ENCODE peak calls at places on chromosomes 13 and 19, in four cellular contexts. One of them, this sample, is unnamed. For H3K4me1, the result is how much of the 10 kb centered on the place peaks cover.

GRCh38 chr19:2064395-2064787 is 13.3 kb upstream of the MKNK2 start:
- DNase-seq in A673: no peak
- DNase-seq in lower lobe of right lung: no peak
- DNase-seq in ascending aorta: no peak
- DNase-seq in this sample: no peak

GRCh38 chr13:37595162-37595561 is 3.4 kb downstream of the POSTN start:
- DNase-seq in ascending aorta: no peak
- DNase-seq in lower lobe of right lung: no peak
- DNase-seq in A673: no peak
- DNase-seq in this sample: no peak

GRCh38 chr13:74062933-74063332 is 71.3 kb downstream of the KLF12 start:
- DNase-seq in lower lobe of right lung: no peak
- DNase-seq in A673: no peak
- DNase-seq in ascending aorta: peak
- DNase-seq in this sample: no peak

GRCh38 chr19:15885919-15886318 is 12.0 kb downstream of the CYP4F2 start:
- DNase-seq in lower lobe of right lung: no peak
- DNase-seq in A673: no peak
- DNase-seq in ascending aorta: no peak
- DNase-seq in this sample: no peak

GRCh38 chr13:53466576-53466975 is 438.0 kb downstream of the OLFM4 start:
- DNase-seq in lower lobe of right lung: no peak
- DNase-seq in ascending aorta: no peak
- DNase-seq in A673: no peak
- DNase-seq in this sample: no peak

GRCh38 chr13:68304287-68304893 is 1074.3 kb upstream of the PCDH9 start:
- DNase-seq in A673: peak
- DNase-seq in lower lobe of right lung: no peak
- DNase-seq in ascending aorta: no peak
- DNase-seq in this sample: peak

GRCh38 chr19:17685451-17686026 is 2.6 kb downstream of the UNC13A start:
- DNase-seq in lower lobe of right lung: no peak
- DNase-seq in ascending aorta: no peak
- DNase-seq in A673: no peak
- DNase-seq in this sample: no peak

GRCh38 chr19:16461630-16462051 is 10.1 kb downstream of the EPS15L1 start:
- DNase-seq in lower lobe of right lung: no peak
- DNase-seq in ascending aorta: no peak
- DNase-seq in A673: no peak
- DNase-seq in this sample: no peak

GRCh38 chr13:80047406-80047805 is 293.5 kb downstream of the SPRY2 start:
- DNase-seq in A673: no peak
- DNase-seq in lower lobe of right lung: no peak
- DNase-seq in ascending aorta: no peak
- DNase-seq in this sample: no peak

GRCh38 chr19:48480476-48481190 is 11.5 kb downstream of the CYTH2 start:
- DNase-seq in lower lobe of right lung: no peak
- DNase-seq in A673: peak
- DNase-seq in ascending aorta: no peak
- DNase-seq in this sample: no peak

GRCh38 chr19:57075801-57076492 is 43.8 kb upstream of the USP29 start:
- DNase-seq in ascending aorta: no peak
- DNase-seq in lower lobe of right lung: no peak
- DNase-seq in A673: no peak
- DNase-seq in this sample: no peak

DNA sequence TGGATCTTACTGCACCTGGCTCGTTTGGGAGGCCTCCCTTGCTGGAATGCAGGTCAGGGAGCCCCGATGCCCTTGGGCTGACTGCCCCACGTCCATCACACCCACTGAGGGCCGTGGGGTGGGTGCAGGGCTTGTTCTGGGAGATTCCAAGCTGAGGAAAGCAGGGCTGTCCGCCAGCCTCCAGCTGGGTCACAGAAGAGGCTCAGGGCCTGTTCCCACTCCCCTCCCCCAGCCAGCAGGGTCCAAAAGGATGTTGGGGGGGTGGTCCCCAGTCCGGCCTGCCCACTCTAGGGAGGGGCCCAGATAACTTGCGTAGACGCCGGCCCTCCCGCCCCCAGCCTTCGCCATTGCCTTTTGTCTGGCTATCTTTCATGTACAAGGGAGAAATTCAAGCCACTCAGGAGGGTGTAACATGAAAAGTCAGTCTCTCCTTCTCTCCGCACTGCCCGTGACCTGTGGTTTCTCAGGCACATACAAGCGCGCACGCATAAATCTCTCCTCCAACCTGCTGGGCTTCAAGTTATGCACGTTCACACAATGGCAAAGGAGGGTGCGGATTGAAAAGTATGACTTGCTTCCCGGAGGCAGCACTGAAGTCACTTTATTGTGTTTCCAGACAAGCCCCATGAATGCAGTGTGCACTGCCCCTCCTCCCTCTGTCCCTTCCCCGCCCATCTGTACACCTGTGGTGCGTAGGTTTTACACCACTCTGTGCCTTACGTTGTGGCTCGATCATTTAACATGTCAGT is 20.2 kb downstream of the CARM1 start:
- DNase-seq in ascending aorta: no peak
- DNase-seq in A673: no peak
- DNase-seq in lower lobe of right lung: no peak
- DNase-seq in this sample: no peak
- H3K4me1 ChIP-seq in ascending aorta: under half
- H3K4me1 ChIP-seq in A673: under half
- H3K4me1 ChIP-seq in lower lobe of right lung: under half
- H3K4me1 ChIP-seq in this sample: under half

GRCh38 chr13:34156841-34157365 is 339.0 kb downstream of the RFC3 start:
- DNase-seq in lower lobe of right lung: peak
- DNase-seq in ascending aorta: peak
- DNase-seq in A673: peak
- DNase-seq in this sample: peak
- H3K4me3 ChIP-seq in lower lobe of right lung: no peak
- H3K4me3 ChIP-seq in ascending aorta: no peak
- H3K4me3 ChIP-seq in A673: no peak
- H3K4me3 ChIP-seq in this sample: peak

GRCh38 chr13:108269601-108270328 is at the start of gene TNFSF13B:
- DNase-seq in lower lobe of right lung: peak
- DNase-seq in ascending aorta: no peak
- DNase-seq in A673: peak
- DNase-seq in this sample: peak
- TF ChIP-seq CTCF in lower lobe of right lung: no peak
- TF ChIP-seq CTCF in ascending aorta: no peak
- TF ChIP-seq CTCF in A673: peak
- TF ChIP-seq CTCF in this sample: no peak

GRCh38 chr19:7226749-7227148 is 67.5 kb downstream of the INSR start:
- DNase-seq in ascending aorta: no peak
- DNase-seq in lower lobe of right lung: no peak
- DNase-seq in A673: no peak
- DNase-seq in this sample: no peak

GRCh38 chr19:7230826-7231225 is 63.4 kb downstream of the INSR start:
- DNase-seq in A673: no peak
- DNase-seq in lower lobe of right lung: no peak
- DNase-seq in ascending aorta: no peak
- DNase-seq in this sample: no peak

GRCh38 chr19:7227735-7228134 is 66.5 kb downstream of the INSR start:
- DNase-seq in ascending aorta: no peak
- DNase-seq in A673: no peak
- DNase-seq in lower lobe of right lung: no peak
- DNase-seq in this sample: no peak

GRCh38 chr19:7228935-7229541 is 65.2 kb downstream of the INSR start:
- DNase-seq in A673: no peak
- DNase-seq in ascending aorta: no peak
- DNase-seq in lower lobe of right lung: no peak
- DNase-seq in this sample: no peak

DNA sequence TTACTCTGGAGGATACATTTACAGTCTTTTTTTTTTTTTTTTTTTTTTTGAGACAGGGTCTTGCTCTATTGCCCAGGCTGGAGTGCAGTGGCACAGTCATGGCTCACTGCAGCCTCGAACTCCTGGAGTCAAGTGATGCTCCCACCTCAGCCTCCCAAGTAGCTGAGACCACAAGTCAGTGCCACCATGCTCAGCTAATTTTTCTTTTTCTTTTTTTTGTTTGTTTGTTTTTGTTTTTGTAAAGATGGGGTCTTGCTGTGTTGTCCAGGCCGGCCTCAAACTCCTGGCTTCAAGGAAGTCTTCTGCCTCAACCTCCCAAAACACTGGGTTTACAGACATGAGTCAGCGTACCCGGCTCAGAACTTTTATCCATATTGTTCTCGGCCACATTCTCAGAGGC is 64.5 kb downstream of the INSR start:
- DNase-seq in lower lobe of right lung: no peak
- DNase-seq in A673: no peak
- DNase-seq in ascending aorta: no peak
- DNase-seq in this sample: no peak
- H3K4me1 ChIP-seq in lower lobe of right lung: under half
- H3K4me1 ChIP-seq in A673: under half
- H3K4me1 ChIP-seq in ascending aorta: under half
- H3K4me1 ChIP-seq in this sample: under half

GRCh38 chr19:13353625-13354024 is 152.7 kb downstream of the CACNA1A start:
- DNase-seq in ascending aorta: no peak
- DNase-seq in A673: no peak
- DNase-seq in lower lobe of right lung: no peak
- DNase-seq in this sample: no peak
- H3K4me3 ChIP-seq in ascending aorta: no peak
- H3K4me3 ChIP-seq in A673: no peak
- H3K4me3 ChIP-seq in lower lobe of right lung: no peak
- H3K4me3 ChIP-seq in this sample: no peak

GRCh38 chr13:78806457-78806856 is 147.5 kb upstream of the OBI1 start:
- DNase-seq in A673: peak
- DNase-seq in ascending aorta: no peak
- DNase-seq in lower lobe of right lung: no peak
- DNase-seq in this sample: no peak
- TF ChIP-seq CTCF in A673: peak
- TF ChIP-seq CTCF in ascending aorta: no peak
- TF ChIP-seq CTCF in lower lobe of right lung: peak
- TF ChIP-seq CTCF in this sample: peak

GRCh38 chr13:27472941-27473340 is 22.6 kb upstream of the MTIF3 start:
- DNase-seq in lower lobe of right lung: no peak
- DNase-seq in A673: no peak
- DNase-seq in ascending aorta: no peak
- DNase-seq in this sample: no peak
- H3K4me1 ChIP-seq in lower lobe of right lung: under half
- H3K4me1 ChIP-seq in A673: under half
- H3K4me1 ChIP-seq in ascending aorta: under half
- H3K4me1 ChIP-seq in this sample: under half

DNA sequence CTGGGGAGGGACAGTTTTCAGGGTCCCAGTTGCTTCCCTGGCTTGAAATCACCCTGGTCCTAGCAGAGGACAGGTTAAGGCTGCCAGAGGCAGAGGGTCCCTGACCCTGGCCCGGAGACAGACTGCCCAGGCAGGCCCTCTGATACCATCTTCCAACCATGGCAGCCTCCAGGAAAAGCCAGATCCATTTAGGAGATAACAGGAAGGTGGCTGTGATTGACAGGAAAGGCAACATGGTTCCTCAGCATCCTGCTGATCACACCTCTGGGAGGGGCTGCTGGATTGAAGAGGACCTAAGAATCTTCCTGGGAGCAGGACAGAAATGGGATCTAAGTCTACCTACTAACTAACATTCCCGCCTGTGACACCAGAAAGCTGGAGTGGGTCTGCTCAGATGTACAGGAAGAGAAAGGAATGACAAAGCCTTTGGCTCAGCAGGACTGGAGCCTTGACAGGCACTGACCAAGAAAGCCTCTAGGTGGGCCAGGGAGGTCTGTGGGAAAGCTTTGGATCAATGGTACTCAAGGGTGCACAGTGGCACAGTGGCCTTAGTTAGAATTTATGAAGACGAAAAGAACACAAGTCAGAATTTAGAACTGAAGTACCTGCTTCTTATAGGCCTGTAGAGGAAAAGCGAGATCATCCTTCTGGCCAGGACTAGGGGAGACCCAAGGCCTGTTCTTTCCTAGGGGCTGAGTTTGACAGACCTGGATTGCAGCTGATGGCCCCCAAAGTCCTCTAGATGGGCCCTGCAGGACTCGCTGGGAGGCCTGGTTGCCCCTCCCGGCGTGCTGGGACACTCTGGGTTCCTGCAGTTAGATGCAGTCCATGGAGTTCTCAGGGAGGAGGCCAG is 2.3 kb upstream of the PRKACA start:
- DNase-seq in A673: no peak
- DNase-seq in lower lobe of right lung: no peak
- DNase-seq in ascending aorta: no peak
- DNase-seq in this sample: no peak
- H3K4me3 ChIP-seq in A673: no peak
- H3K4me3 ChIP-seq in lower lobe of right lung: no peak
- H3K4me3 ChIP-seq in ascending aorta: no peak
- H3K4me3 ChIP-seq in this sample: no peak